ENCODE peak calls at places on chromosomes 5 and 9, in seven cellular contexts. D is stomach, C is tibial artery, W is endodermal cell, U is GM12878, J is brain microvascular endothelial cell, X is bronchial epithelial cell. Y is an unnamed sample.
A peak's percentile ranks its signal among the peaks of the same experiment; 100 is the strongest.

GRCh38 chr5:107513337-107514125 is 157.2 kb downstream of the EFNA5 start:
- DNase-seq in U (peak; percentile 39), J (no peak), X (no peak), W (no peak), D (no peak), C (no peak), Y (no peak)

GRCh38 chr9:88280816-88281382 is 107.3 kb upstream of the SPIN1 start:
- DNase-seq in X (no peak), W (peak; percentile 62), D (no peak), J (peak; percentile 7), U (no peak), C (no peak), Y (no peak)

GRCh38 chr5:167573274-167574127 is 717.9 kb upstream of the WWC1 start:
- DNase-seq in D (no peak), J (peak; percentile 38), C (no peak), X (peak; percentile 47), U (no peak), W (peak; percentile 89), Y (no peak)

GRCh38 chr9:136061405-136061804 is 33.7 kb downstream of the NACC2 start:
- DNase-seq in C (peak; percentile 5), D (no peak), J (no peak), U (no peak), X (no peak), W (no peak), Y (no peak)

GRCh38 chr5:88602584-88602983 is 280.4 kb downstream of the MEF2C start:
- DNase-seq in C (no peak), W (peak; percentile 67), X (no peak), D (no peak), U (no peak), J (no peak), Y (no peak)

GRCh38 chr9:9792144-9792857 is 820.5 kb downstream of the PTPRD start:
- DNase-seq in X (no peak), W (no peak), D (no peak), C (no peak), J (no peak), U (no peak), Y (no peak)

GRCh38 chr5:168291281-168291960 is at the start of gene WWC1:
- DNase-seq in C (no peak), U (peak; percentile 31), J (no peak), X (peak; percentile 70), D (peak; percentile 92), W (peak; percentile 96), Y (peak; percentile 89)

GRCh38 chr5:142692280-142692775 is 6.4 kb upstream of the FGF1 start:
- DNase-seq in D (no peak), W (no peak), C (no peak), U (no peak), J (no peak), X (no peak), Y (no peak)

GRCh38 chr9:123283455-123283854 is 15.1 kb upstream of the STRBP start:
- DNase-seq in C (no peak), D (no peak), X (no peak), U (no peak), J (no peak), W (no peak), Y (no peak)

GRCh38 chr5:32123058-32123805 is 50.9 kb downstream of the GOLPH3 start:
- DNase-seq in X (no peak), C (no peak), D (no peak), W (no peak), J (no peak), U (no peak), Y (no peak)

GRCh38 chr5:134111741-134112647 is 2.5 kb upstream of the TCF7 start:
- DNase-seq in C (no peak), U (no peak), W (no peak), X (peak; percentile 61), D (no peak), J (peak; percentile 36), Y (no peak)

GRCh38 chr5:144304683-144305082 is 134.0 kb downstream of the KCTD16 start:
- DNase-seq in X (no peak), U (no peak), W (no peak), J (no peak), D (no peak), C (no peak), Y (no peak)

GRCh38 chr5:177296581-177296980 is 6.9 kb downstream of the RAB24 start:
- DNase-seq in X (no peak), U (no peak), J (no peak), D (no peak), W (no peak), C (no peak), Y (no peak)

GRCh38 chr5:96904054-96904931 is 28.0 kb downstream of the ERAP2 start:
- DNase-seq in D (no peak), J (peak; percentile 32), X (no peak), C (no peak), W (no peak), U (no peak), Y (no peak)

GRCh38 chr9:111661150-111661801 is at the start of gene GNG10:
- DNase-seq in X (peak; percentile 13), W (peak; percentile 86), C (peak; percentile 43), J (peak; percentile 40), D (peak; percentile 62), U (no peak), Y (peak; percentile 78)

GRCh38 chr5:65190328-65191053 is 291.2 kb downstream of the ADAMTS6 start:
- DNase-seq in X (peak; percentile 96), C (no peak), W (no peak), U (peak; percentile 17), D (no peak), J (peak; percentile 94), Y (peak; percentile 54)

GRCh38 chr9:98536542-98537173 is 172.1 kb downstream of the GABBR2 start:
- DNase-seq in D (no peak), W (peak; percentile 83), J (no peak), U (peak; percentile 4), C (no peak), X (peak; percentile 26), Y (peak; percentile 28)

GRCh38 chr5:72842816-72843215 is 26.4 kb downstream of the TNPO1 start:
- DNase-seq in D (no peak), C (no peak), U (no peak), X (peak; percentile 76), J (peak; percentile 62), W (peak; percentile 59), Y (no peak)

DNA sequence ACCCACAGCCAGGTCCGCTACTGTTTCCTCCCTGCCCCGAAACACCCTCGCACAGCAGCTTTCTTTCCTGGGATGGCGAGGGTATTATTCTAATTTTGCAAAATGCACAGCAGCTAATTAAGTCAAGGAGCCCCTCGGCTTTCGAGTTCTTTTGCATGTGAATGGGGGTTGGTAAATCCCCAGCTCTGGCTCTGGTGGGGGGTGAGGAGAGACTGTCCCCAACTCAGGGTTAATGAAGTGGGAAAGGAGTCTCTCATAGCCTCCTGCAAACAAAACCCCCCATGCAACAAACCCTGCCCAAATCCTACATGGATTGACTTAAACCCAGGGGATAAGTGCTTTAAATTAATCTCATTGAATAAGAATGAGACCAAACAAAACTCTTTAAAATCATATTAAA is 8.8 kb downstream of the BARHL1 start:
- DNase-seq in W (no peak), J (no peak), X (no peak), C (no peak), D (no peak), U (no peak), Y (no peak)
- H3K4me3 ChIP-seq in W (no peak overlapping the region), J (no peak overlapping the region), X (no peak overlapping the region), C (no peak overlapping the region), D (no peak overlapping the region), U (no peak overlapping the region), Y (no peak overlapping the region)

GRCh38 chr9:133278161-133279131 is 3.4 kb upstream of the ABO start:
- DNase-seq in D (peak; percentile 24), W (no peak), U (no peak), C (no peak), J (no peak), X (no peak), Y (no peak)

GRCh38 chr9:133277467-133277866 is 2.5 kb upstream of the ABO start:
- DNase-seq in W (no peak), U (no peak), C (no peak), J (no peak), X (no peak), D (no peak), Y (no peak)

GRCh38 chr9:133276001-133276884 is 1.2 kb upstream of the ABO start:
- DNase-seq in U (no peak), D (no peak), C (no peak), J (no peak), X (no peak), W (no peak), Y (no peak)

GRCh38 chr9:133275105-133276000 is at the start of gene ABO:
- DNase-seq in D (peak; percentile 50), U (no peak), W (peak; percentile 78), X (no peak), C (no peak), J (no peak), Y (no peak)

GRCh38 chr9:133276923-133277322 is 1.9 kb upstream of the ABO start:
- DNase-seq in X (no peak), W (no peak), D (no peak), U (no peak), C (no peak), J (no peak), Y (no peak)
- H3K27me3 ChIP-seq in X (peaks cover 11% of the 10 kb centered on the region), W (peaks cover 92% of the 10 kb centered on the region), D (no peaks in the 10 kb centered on the region), U (no peaks in the 10 kb centered on the region), C (peaks cover 64% of the 10 kb centered on the region), J (peaks cover 38% of the 10 kb centered on the region), Y (no peaks in the 10 kb centered on the region)

GRCh38 chr5:67053229-67053628 is 143.4 kb downstream of the CD180 start:
- DNase-seq in X (no peak), U (no peak), C (no peak), J (no peak), W (no peak), D (no peak), Y (no peak)
- TF ChIP-seq CTCF in X (no peak), U (no peak), C (no peak), J (no peak), W (peak; percentile 53), D (no peak), Y (no peak)

GRCh38 chr9:78985084-78985738 is 586.6 kb upstream of the TLE4 start:
- DNase-seq in J (no peak), W (no peak), D (no peak), X (no peak), U (no peak), C (no peak), Y (no peak)

GRCh38 chr9:78986446-78986845 is 585.3 kb upstream of the TLE4 start:
- DNase-seq in X (no peak), J (no peak), W (no peak), D (no peak), C (no peak), U (no peak), Y (no peak)

GRCh38 chr9:78994476-78994875 is 577.3 kb upstream of the TLE4 start:
- DNase-seq in U (no peak), D (no peak), J (no peak), X (no peak), W (no peak), C (no peak), Y (no peak)

GRCh38 chr9:78989031-78989658 is 582.6 kb upstream of the TLE4 start:
- DNase-seq in D (no peak), J (no peak), C (no peak), U (no peak), X (peak; percentile 68), W (no peak), Y (no peak)
- H3K4me3 ChIP-seq in D (no peak overlapping the region), J (no peak overlapping the region), C (no peak overlapping the region), U (no peak overlapping the region), X (no peak overlapping the region), W (no peak overlapping the region), Y (no peak overlapping the region)